ENCODE peak calls at places on chromosomes 7 and 10, in nine cellular contexts. J is stimulated activated CD4-positive, alpha-beta T cell treated with anti-CD3 and anti-CD28 coated beads, Interleukin-1b, Interleukin-23, amount 100 ng/mL, for 1 hour; X is fibroblast of mammary gland; R is fibroblast of lung; G is NCI-H1092 treated with DMSO at 0.1 percent for 48 hours; M is iPS DF 6.9; P is Calu3; E is IMR-90; K is Panc1. C is an unnamed sample.

GRCh38 chr10:4450981-4451501 is 375.0 kb upstream of the AKR1E2 start:
- DNase-seq in G (no peak), R (peak; percentile 82), X (peak; percentile 97), E (peak; percentile 90), K (no peak), P (no peak), M (no peak), J (no peak), C (no peak)

GRCh38 chr7:20514364-20514763 is 101.1 kb upstream of the ABCB5 start:
- DNase-seq in M (no peak), E (no peak), K (no peak), J (no peak), P (peak; percentile 77), X (peak; percentile 26), R (peak; percentile 61), G (peak; percentile 92), C (no peak)

GRCh38 chr7:157980774-157981173 is 606.8 kb downstream of the PTPRN2 start:
- DNase-seq in G (no peak), K (no peak), P (no peak), X (no peak), J (no peak), M (no peak), E (no peak), R (no peak), C (no peak)

GRCh38 chr10:122299423-122300075 is 28.5 kb downstream of the BTBD16 start:
- DNase-seq in R (no peak), K (no peak), X (no peak), G (no peak), M (no peak), J (no peak), E (no peak), P (no peak), C (no peak)

GRCh38 chr7:108385834-108386422 is 70.3 kb downstream of the NRCAM start:
- DNase-seq in P (no peak), M (no peak), K (no peak), X (no peak), R (no peak), E (no peak), G (peak; percentile 29), J (no peak), C (no peak)

GRCh38 chr10:28219241-28219640 is 83.6 kb downstream of the MPP7 start:
- DNase-seq in K (no peak), X (no peak), E (peak; percentile 73), M (no peak), R (no peak), G (no peak), J (no peak), P (no peak), C (no peak)

GRCh38 chr7:101133621-101134398 is 6.9 kb downstream of the SERPINE1 start:
- DNase-seq in J (no peak), X (peak; percentile 78), R (no peak), M (no peak), K (no peak), P (no peak), E (peak; percentile 70), G (no peak), C (no peak)

GRCh38 chr7:55550010-55550409 is 22.3 kb downstream of the VOPP1 start:
- DNase-seq in E (no peak), P (peak; percentile 73), M (no peak), G (peak; percentile 49), R (no peak), X (no peak), K (no peak), J (no peak), C (no peak)

GRCh38 chr10:125006188-125006680 is 64.3 kb downstream of the ZRANB1 start:
- DNase-seq in X (no peak), R (no peak), G (no peak), J (no peak), E (peak; percentile 54), K (no peak), P (no peak), M (no peak), C (no peak)

GRCh38 chr10:8183241-8183704 is 128.8 kb downstream of the GATA3 start:
- DNase-seq in R (no peak), X (no peak), J (no peak), P (peak; percentile 23), K (no peak), G (no peak), E (no peak), M (no peak), C (peak; percentile 13)

GRCh38 chr7:99928994-99929729 is at the start of gene GJC3:
- DNase-seq in J (no peak), P (peak; percentile 51), R (peak; percentile 45), E (peak; percentile 52), M (no peak), G (peak; percentile 91), K (no peak), X (peak; percentile 53), C (no peak)

GRCh38 chr7:111083423-111083822 is 7.5 kb upstream of the LRRN3 start:
- DNase-seq in X (peak; percentile 27), M (no peak), R (no peak), P (no peak), K (no peak), E (peak; percentile 78), G (no peak), J (no peak), C (peak; percentile 15)

GRCh38 chr7:27929127-27929526 is 189.2 kb downstream of the TAX1BP1 start:
- DNase-seq in G (no peak), R (no peak), J (no peak), P (no peak), X (no peak), E (no peak), M (no peak), K (no peak), C (no peak)

GRCh38 chr10:124550305-124551034 is 88.8 kb downstream of the LHPP start:
- DNase-seq in P (no peak), G (no peak), E (no peak), M (no peak), J (no peak), X (no peak), R (no peak), K (no peak), C (no peak)

GRCh38 chr7:105802611-105803520 is 73.5 kb downstream of the ATXN7L1 start:
- DNase-seq in G (no peak), K (no peak), J (no peak), P (peak; percentile 11), M (no peak), R (no peak), X (no peak), E (peak; percentile 49), C (no peak)

GRCh38 chr7:123433665-123434064 is 100.7 kb downstream of the IQUB start:
- DNase-seq in X (no peak), E (no peak), P (no peak), M (no peak), G (no peak), J (no peak), R (no peak), K (no peak), C (no peak)

GRCh38 chr7:142248-142955 is 50.0 kb upstream of the FAM20C start:
- DNase-seq in P (no peak), E (no peak), K (no peak), R (peak; percentile 62), J (no peak), M (no peak), X (peak; percentile 41), G (no peak), C (no peak)

GRCh38 chr7:292826-293225 is 2.9 kb downstream of the FOXL3 start:
- DNase-seq in K (no peak), X (no peak), R (no peak), M (no peak), E (no peak), G (no peak), J (no peak), P (no peak), C (no peak)

GRCh38 chr10:5272065-5272803 is 75.6 kb downstream of the AKR1C4 start:
- DNase-seq in K (no peak), J (no peak), P (no peak), X (no peak), E (no peak), M (no peak), G (no peak), R (no peak), C (no peak)

GRCh38 chr7:129968592-129969383 is 16.0 kb upstream of the UBE2H start:
- DNase-seq in R (no peak), E (no peak), X (no peak), P (no peak), K (no peak), G (no peak), M (no peak), J (no peak), C (no peak)

GRCh38 chr7:105638942-105639495 is 57.7 kb upstream of the EFCAB10 start:
- DNase-seq in K (no peak), J (no peak), G (peak; percentile 88), M (peak; percentile 90), X (no peak), P (no peak), E (no peak), R (no peak), C (no peak)

GRCh38 chr10:45454262-45454661 is 80.2 kb downstream of the ALOX5 start:
- DNase-seq in E (no peak), X (no peak), J (no peak), G (no peak), K (no peak), P (no peak), M (no peak), R (no peak), C (no peak)

GRCh38 chr10:78624791-78625190 is 444.0 kb upstream of the ZMIZ1 start:
- DNase-seq in G (no peak), E (no peak), J (no peak), M (no peak), K (no peak), P (no peak), R (no peak), X (no peak), C (no peak)

GRCh38 chr10:132464256-132465192 is 67.5 kb downstream of the PWWP2B start:
- DNase-seq in K (no peak), G (no peak), J (no peak), P (no peak), X (peak; percentile 44), E (no peak), M (no peak), R (peak; percentile 56), C (no peak)

GRCh38 chr7:124399941-124400340 is 365.7 kb downstream of the GPR37 start:
- DNase-seq in E (no peak), J (no peak), R (no peak), P (no peak), G (no peak), K (no peak), X (no peak), M (no peak), C (no peak)

C was measured in activated T-helper 9 cell treated with anti-CD3 and anti-CD28 coated beads, Interleukin-2, amount 50 U/mL, for 16 hours.